ENCODE peak calls at places on chromosomes 16 and 17, in seven cellular contexts. One of them, this sample, is unnamed.

GRCh38 chr16:87236516-87237115 is 80.6 kb downstream of the C16orf95 start:
- DNase-seq in right lobe of liver: no peak
- DNase-seq in suprapubic skin: no peak
- DNase-seq in fibroblast of pulmonary artery: no peak
- DNase-seq in LNCaP clone FGC: no peak
- DNase-seq in cardiac muscle cell: no peak
- DNase-seq in B cell: no peak
- DNase-seq in this sample: no peak

GRCh38 chr17:37490638-37491614 is 1.2 kb downstream of the DUSP14 start:
- DNase-seq in B cell: peak
- DNase-seq in fibroblast of pulmonary artery: peak
- DNase-seq in cardiac muscle cell: peak
- DNase-seq in right lobe of liver: no peak
- DNase-seq in suprapubic skin: peak
- DNase-seq in LNCaP clone FGC: no peak
- DNase-seq in this sample: peak

GRCh38 chr17:80119839-80120238 is 18.5 kb downstream of the GAA start:
- DNase-seq in fibroblast of pulmonary artery: no peak
- DNase-seq in cardiac muscle cell: no peak
- DNase-seq in suprapubic skin: peak
- DNase-seq in LNCaP clone FGC: no peak
- DNase-seq in right lobe of liver: no peak
- DNase-seq in B cell: no peak
- DNase-seq in this sample: no peak

GRCh38 chr16:56921571-56921970 is 10.4 kb upstream of the HERPUD1 start:
- DNase-seq in LNCaP clone FGC: no peak
- DNase-seq in B cell: no peak
- DNase-seq in right lobe of liver: no peak
- DNase-seq in cardiac muscle cell: no peak
- DNase-seq in suprapubic skin: no peak
- DNase-seq in fibroblast of pulmonary artery: no peak
- DNase-seq in this sample: no peak

GRCh38 chr17:76263896-76264295 is 1.3 kb upstream of the UBALD2 start:
- DNase-seq in cardiac muscle cell: no peak
- DNase-seq in right lobe of liver: no peak
- DNase-seq in B cell: no peak
- DNase-seq in LNCaP clone FGC: no peak
- DNase-seq in fibroblast of pulmonary artery: no peak
- DNase-seq in suprapubic skin: no peak
- DNase-seq in this sample: no peak

GRCh38 chr17:35192708-35193107 is 1.5 kb downstream of the SLC35G3 start:
- DNase-seq in suprapubic skin: no peak
- DNase-seq in right lobe of liver: no peak
- DNase-seq in B cell: no peak
- DNase-seq in cardiac muscle cell: no peak
- DNase-seq in LNCaP clone FGC: no peak
- DNase-seq in fibroblast of pulmonary artery: no peak
- DNase-seq in this sample: no peak

GRCh38 chr16:52050418-52050817 is 496.5 kb downstream of the TOX3 start:
- DNase-seq in fibroblast of pulmonary artery: peak
- DNase-seq in right lobe of liver: no peak
- DNase-seq in LNCaP clone FGC: peak
- DNase-seq in B cell: no peak
- DNase-seq in suprapubic skin: no peak
- DNase-seq in cardiac muscle cell: no peak
- DNase-seq in this sample: no peak

GRCh38 chr16:71817690-71818089 is 9.1 kb upstream of the AP1G1 start:
- DNase-seq in suprapubic skin: no peak
- DNase-seq in fibroblast of pulmonary artery: no peak
- DNase-seq in B cell: no peak
- DNase-seq in cardiac muscle cell: no peak
- DNase-seq in LNCaP clone FGC: no peak
- DNase-seq in right lobe of liver: no peak
- DNase-seq in this sample: peak

GRCh38 chr17:33113281-33114010 is 121.8 kb downstream of the SPACA3 start:
- DNase-seq in suprapubic skin: no peak
- DNase-seq in LNCaP clone FGC: no peak
- DNase-seq in cardiac muscle cell: no peak
- DNase-seq in B cell: no peak
- DNase-seq in fibroblast of pulmonary artery: no peak
- DNase-seq in right lobe of liver: no peak
- DNase-seq in this sample: no peak

GRCh38 chr17:48510761-48511604 is 19.8 kb downstream of the HOXB1 start:
- DNase-seq in right lobe of liver: no peak
- DNase-seq in cardiac muscle cell: no peak
- DNase-seq in LNCaP clone FGC: no peak
- DNase-seq in fibroblast of pulmonary artery: peak
- DNase-seq in suprapubic skin: no peak
- DNase-seq in B cell: no peak
- DNase-seq in this sample: no peak

GRCh38 chr17:32286518-32286900 is 20.9 kb downstream of the RHBDL3 start:
- DNase-seq in fibroblast of pulmonary artery: no peak
- DNase-seq in B cell: no peak
- DNase-seq in right lobe of liver: no peak
- DNase-seq in LNCaP clone FGC: no peak
- DNase-seq in suprapubic skin: no peak
- DNase-seq in cardiac muscle cell: no peak
- DNase-seq in this sample: no peak

GRCh38 chr16:1152651-1153259 is at the start of gene CACNA1H:
- DNase-seq in fibroblast of pulmonary artery: no peak
- DNase-seq in B cell: peak
- DNase-seq in LNCaP clone FGC: no peak
- DNase-seq in suprapubic skin: no peak
- DNase-seq in right lobe of liver: no peak
- DNase-seq in cardiac muscle cell: peak
- DNase-seq in this sample: no peak

GRCh38 chr16:77871932-77872331 is 83.6 kb downstream of the VAT1L start:
- DNase-seq in fibroblast of pulmonary artery: no peak
- DNase-seq in B cell: no peak
- DNase-seq in suprapubic skin: no peak
- DNase-seq in LNCaP clone FGC: no peak
- DNase-seq in right lobe of liver: no peak
- DNase-seq in cardiac muscle cell: no peak
- DNase-seq in this sample: no peak

GRCh38 chr16:49928176-49928892 is 72.4 kb upstream of the ZNF423 start:
- DNase-seq in cardiac muscle cell: no peak
- DNase-seq in fibroblast of pulmonary artery: no peak
- DNase-seq in suprapubic skin: peak
- DNase-seq in right lobe of liver: no peak
- DNase-seq in B cell: no peak
- DNase-seq in LNCaP clone FGC: no peak
- DNase-seq in this sample: no peak

GRCh38 chr17:48587276-48588073 is 2.6 kb downstream of the HOXB3 start:
- DNase-seq in LNCaP clone FGC: no peak
- DNase-seq in right lobe of liver: no peak
- DNase-seq in B cell: no peak
- DNase-seq in suprapubic skin: no peak
- DNase-seq in fibroblast of pulmonary artery: no peak
- DNase-seq in cardiac muscle cell: no peak
- DNase-seq in this sample: no peak

GRCh38 chr17:32355649-32356377 is 5.9 kb downstream of the ZNF207 start:
- DNase-seq in B cell: no peak
- DNase-seq in fibroblast of pulmonary artery: no peak
- DNase-seq in suprapubic skin: no peak
- DNase-seq in LNCaP clone FGC: no peak
- DNase-seq in right lobe of liver: no peak
- DNase-seq in cardiac muscle cell: peak
- DNase-seq in this sample: no peak

GRCh38 chr17:18224428-18225120 is 861 bp upstream of the LLGL1 start:
- DNase-seq in cardiac muscle cell: peak
- DNase-seq in fibroblast of pulmonary artery: peak
- DNase-seq in B cell: peak
- DNase-seq in suprapubic skin: no peak
- DNase-seq in right lobe of liver: peak
- DNase-seq in LNCaP clone FGC: no peak
- DNase-seq in this sample: no peak

DNA sequence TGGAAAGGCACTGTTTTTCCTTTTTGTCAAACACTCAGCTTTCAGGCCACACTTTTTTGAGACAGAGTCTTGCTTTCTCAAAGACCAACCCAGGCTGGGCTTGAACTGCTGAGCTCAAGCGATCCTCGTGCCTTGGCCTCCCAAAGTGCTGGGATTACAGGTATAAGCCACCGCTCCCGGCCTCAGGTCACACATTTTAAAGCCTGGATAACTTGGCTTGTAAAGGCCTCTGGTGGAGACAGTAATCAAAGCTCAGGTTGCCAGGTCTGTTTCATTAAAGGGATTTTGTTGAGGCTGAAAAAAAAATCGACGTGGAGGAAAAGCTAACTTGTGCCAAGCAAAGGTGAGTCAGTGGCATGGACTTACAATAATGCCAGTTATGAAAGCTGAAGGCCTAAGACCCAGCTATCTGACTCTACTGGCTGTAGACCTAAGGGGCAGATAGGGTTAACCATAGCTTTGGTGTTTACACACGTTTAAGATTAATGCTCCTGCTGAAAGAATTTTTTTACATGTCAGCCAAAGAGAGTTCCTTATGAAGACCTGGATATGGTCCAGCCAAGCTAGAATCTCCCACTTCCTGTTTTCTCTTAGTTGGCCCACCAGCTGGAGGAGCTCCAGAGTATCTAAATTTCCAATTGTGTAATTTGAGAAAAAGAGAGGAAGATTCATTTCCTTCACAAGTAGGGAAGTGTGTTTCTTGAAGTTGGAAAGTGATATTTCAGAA is 910 bp downstream of the NBR1 start:
- DNase-seq in B cell: peak
- DNase-seq in cardiac muscle cell: peak
- DNase-seq in fibroblast of pulmonary artery: peak
- DNase-seq in LNCaP clone FGC: peak
- DNase-seq in right lobe of liver: no peak
- DNase-seq in suprapubic skin: no peak
- DNase-seq in this sample: peak
- TF ChIP-seq CTCF in B cell: no peak
- TF ChIP-seq CTCF in cardiac muscle cell: peak
- TF ChIP-seq CTCF in fibroblast of pulmonary artery: peak
- TF ChIP-seq CTCF in LNCaP clone FGC: no peak
- TF ChIP-seq CTCF in right lobe of liver: peak
- TF ChIP-seq CTCF in suprapubic skin: peak
- TF ChIP-seq CTCF in this sample: peak

GRCh38 chr17:47317119-47317518 is 6.6 kb upstream of the EFCAB13 start:
- DNase-seq in right lobe of liver: no peak
- DNase-seq in fibroblast of pulmonary artery: peak
- DNase-seq in cardiac muscle cell: no peak
- DNase-seq in B cell: no peak
- DNase-seq in LNCaP clone FGC: no peak
- DNase-seq in suprapubic skin: no peak
- DNase-seq in this sample: no peak

GRCh38 chr17:47315451-47316266 is 8.1 kb upstream of the EFCAB13 start:
- DNase-seq in cardiac muscle cell: peak
- DNase-seq in fibroblast of pulmonary artery: peak
- DNase-seq in suprapubic skin: no peak
- DNase-seq in B cell: peak
- DNase-seq in LNCaP clone FGC: peak
- DNase-seq in right lobe of liver: no peak
- DNase-seq in this sample: peak

GRCh38 chr17:47316316-47316715 is 7.4 kb upstream of the EFCAB13 start:
- DNase-seq in LNCaP clone FGC: no peak
- DNase-seq in right lobe of liver: no peak
- DNase-seq in cardiac muscle cell: no peak
- DNase-seq in fibroblast of pulmonary artery: peak
- DNase-seq in suprapubic skin: no peak
- DNase-seq in B cell: no peak
- DNase-seq in this sample: peak

GRCh38 chr17:47320879-47321502 is 2.8 kb upstream of the EFCAB13 start:
- DNase-seq in cardiac muscle cell: no peak
- DNase-seq in right lobe of liver: no peak
- DNase-seq in LNCaP clone FGC: no peak
- DNase-seq in B cell: no peak
- DNase-seq in suprapubic skin: no peak
- DNase-seq in fibroblast of pulmonary artery: no peak
- DNase-seq in this sample: no peak

GRCh38 chr17:47318197-47318918 is 5.4 kb upstream of the EFCAB13 start:
- DNase-seq in B cell: no peak
- DNase-seq in LNCaP clone FGC: no peak
- DNase-seq in suprapubic skin: no peak
- DNase-seq in right lobe of liver: no peak
- DNase-seq in fibroblast of pulmonary artery: no peak
- DNase-seq in cardiac muscle cell: no peak
- DNase-seq in this sample: no peak
- TF ChIP-seq CTCF in B cell: peak
- TF ChIP-seq CTCF in LNCaP clone FGC: no peak
- TF ChIP-seq CTCF in suprapubic skin: no peak
- TF ChIP-seq CTCF in right lobe of liver: no peak
- TF ChIP-seq CTCF in fibroblast of pulmonary artery: no peak
- TF ChIP-seq CTCF in cardiac muscle cell: no peak
- TF ChIP-seq CTCF in this sample: no peak

GRCh38 chr17:71084838-71085237 is 915.5 kb downstream of the KCNJ2 start:
- DNase-seq in suprapubic skin: no peak
- DNase-seq in B cell: no peak
- DNase-seq in right lobe of liver: no peak
- DNase-seq in fibroblast of pulmonary artery: no peak
- DNase-seq in LNCaP clone FGC: no peak
- DNase-seq in cardiac muscle cell: no peak
- DNase-seq in this sample: no peak

GRCh38 chr17:71084219-71084618 is 914.9 kb downstream of the KCNJ2 start:
- DNase-seq in right lobe of liver: no peak
- DNase-seq in cardiac muscle cell: peak
- DNase-seq in B cell: no peak
- DNase-seq in suprapubic skin: no peak
- DNase-seq in LNCaP clone FGC: no peak
- DNase-seq in fibroblast of pulmonary artery: peak
- DNase-seq in this sample: peak

GRCh38 chr17:71081666-71082065 is 912.3 kb downstream of the KCNJ2 start:
- DNase-seq in LNCaP clone FGC: no peak
- DNase-seq in cardiac muscle cell: no peak
- DNase-seq in suprapubic skin: no peak
- DNase-seq in fibroblast of pulmonary artery: no peak
- DNase-seq in B cell: no peak
- DNase-seq in right lobe of liver: no peak
- DNase-seq in this sample: no peak

GRCh38 chr17:71080937-71081336 is 911.6 kb downstream of the KCNJ2 start:
- DNase-seq in right lobe of liver: no peak
- DNase-seq in suprapubic skin: no peak
- DNase-seq in fibroblast of pulmonary artery: no peak
- DNase-seq in B cell: no peak
- DNase-seq in cardiac muscle cell: no peak
- DNase-seq in LNCaP clone FGC: no peak
- DNase-seq in this sample: no peak

GRCh38 chr17:71085238-71086033 is 916.1 kb downstream of the KCNJ2 start:
- DNase-seq in LNCaP clone FGC: peak
- DNase-seq in cardiac muscle cell: peak
- DNase-seq in B cell: no peak
- DNase-seq in fibroblast of pulmonary artery: peak
- DNase-seq in right lobe of liver: peak
- DNase-seq in suprapubic skin: no peak
- DNase-seq in this sample: no peak
- TF ChIP-seq CTCF in LNCaP clone FGC: peak
- TF ChIP-seq CTCF in cardiac muscle cell: peak
- TF ChIP-seq CTCF in B cell: no peak
- TF ChIP-seq CTCF in fibroblast of pulmonary artery: peak
- TF ChIP-seq CTCF in right lobe of liver: peak
- TF ChIP-seq CTCF in suprapubic skin: no peak
- TF ChIP-seq CTCF in this sample: peak

DNA sequence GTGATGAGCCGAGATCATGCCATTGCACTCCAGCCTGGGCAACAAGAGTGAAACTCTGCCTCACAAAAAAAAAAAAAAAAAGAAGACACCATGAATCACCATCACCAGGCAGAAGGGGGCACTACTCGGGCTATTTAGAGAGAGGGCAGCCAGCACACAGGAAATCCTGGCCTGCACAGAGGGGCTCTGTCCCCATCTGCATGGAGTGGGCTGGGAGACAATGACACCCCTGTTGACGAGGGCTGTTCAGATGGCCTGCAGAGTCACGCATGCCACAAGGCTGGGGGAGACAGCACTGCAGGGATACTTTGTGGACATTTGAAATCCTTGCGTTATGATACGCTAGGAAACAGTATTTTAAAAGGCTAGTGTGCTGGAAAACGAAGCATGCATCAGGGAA is 48.3 kb downstream of the CUEDC1 start:
- DNase-seq in suprapubic skin: no peak
- DNase-seq in cardiac muscle cell: peak
- DNase-seq in fibroblast of pulmonary artery: no peak
- DNase-seq in right lobe of liver: no peak
- DNase-seq in B cell: no peak
- DNase-seq in LNCaP clone FGC: no peak
- DNase-seq in this sample: no peak
- TF ChIP-seq CTCF in suprapubic skin: no peak
- TF ChIP-seq CTCF in cardiac muscle cell: peak
- TF ChIP-seq CTCF in fibroblast of pulmonary artery: peak
- TF ChIP-seq CTCF in right lobe of liver: no peak
- TF ChIP-seq CTCF in B cell: no peak
- TF ChIP-seq CTCF in LNCaP clone FGC: no peak
- TF ChIP-seq CTCF in this sample: peak

This sample was measured in HFFc6.